ENCODE peak calls at places on chromosomes 3 and 15, in ten cellular contexts. One of them, this sample, is unnamed.

GRCh38 chr15:75578206-75578947 is 738 bp downstream of the PTPN9 start:
- DNase-seq in colonic mucosa: peak; percentile 50
- DNase-seq in ovary: peak; percentile 50
- DNase-seq in osteoblast: peak; percentile 83
- DNase-seq in left ventricle myocardium inferior: peak; percentile 27
- DNase-seq in neuronal stem cell: peak; percentile 27
- DNase-seq in CD8-positive, alpha-beta memory T cell: peak; percentile 47
- DNase-seq in IMR-90: no peak
- DNase-seq in tibial artery: peak; percentile 66
- DNase-seq in mucosa of descending colon: peak; percentile 48
- DNase-seq in this sample: peak; percentile 52

GRCh38 chr15:40554164-40554530 is 10.7 kb downstream of the CCDC32 start:
- DNase-seq in tibial artery: no peak
- DNase-seq in osteoblast: no peak
- DNase-seq in colonic mucosa: no peak
- DNase-seq in IMR-90: no peak
- DNase-seq in neuronal stem cell: no peak
- DNase-seq in ovary: no peak
- DNase-seq in mucosa of descending colon: no peak
- DNase-seq in CD8-positive, alpha-beta memory T cell: no peak
- DNase-seq in left ventricle myocardium inferior: no peak
- DNase-seq in this sample: no peak

GRCh38 chr3:46861293-46861995 is 1.8 kb downstream of the MYL3 start:
- DNase-seq in osteoblast: peak; percentile 22
- DNase-seq in left ventricle myocardium inferior: peak; percentile 56
- DNase-seq in colonic mucosa: no peak
- DNase-seq in tibial artery: peak; percentile 58
- DNase-seq in IMR-90: no peak
- DNase-seq in neuronal stem cell: no peak
- DNase-seq in CD8-positive, alpha-beta memory T cell: peak; percentile 26
- DNase-seq in ovary: peak; percentile 15
- DNase-seq in mucosa of descending colon: no peak
- DNase-seq in this sample: no peak

GRCh38 chr3:158731938-158732855 is at the start of gene RARRES1:
- DNase-seq in osteoblast: peak; percentile 93
- DNase-seq in left ventricle myocardium inferior: peak; percentile 77
- DNase-seq in mucosa of descending colon: peak; percentile 78
- DNase-seq in IMR-90: peak; percentile 62
- DNase-seq in ovary: peak; percentile 74
- DNase-seq in neuronal stem cell: peak; percentile 42
- DNase-seq in CD8-positive, alpha-beta memory T cell: peak; percentile 50
- DNase-seq in tibial artery: peak; percentile 83
- DNase-seq in colonic mucosa: peak; percentile 71
- DNase-seq in this sample: peak; percentile 17

GRCh38 chr15:77825546-77825945 is 192.8 kb upstream of the LINGO1 start:
- DNase-seq in left ventricle myocardium inferior: no peak
- DNase-seq in ovary: no peak
- DNase-seq in colonic mucosa: no peak
- DNase-seq in CD8-positive, alpha-beta memory T cell: peak; percentile 36
- DNase-seq in mucosa of descending colon: no peak
- DNase-seq in neuronal stem cell: no peak
- DNase-seq in osteoblast: peak; percentile 65
- DNase-seq in IMR-90: no peak
- DNase-seq in tibial artery: no peak
- DNase-seq in this sample: no peak

GRCh38 chr3:134351421-134351820 is 22.8 kb downstream of the AMOTL2 start:
- DNase-seq in CD8-positive, alpha-beta memory T cell: no peak
- DNase-seq in neuronal stem cell: no peak
- DNase-seq in mucosa of descending colon: no peak
- DNase-seq in osteoblast: no peak
- DNase-seq in left ventricle myocardium inferior: peak; percentile 47
- DNase-seq in colonic mucosa: no peak
- DNase-seq in IMR-90: no peak
- DNase-seq in ovary: no peak
- DNase-seq in tibial artery: no peak
- DNase-seq in this sample: no peak

GRCh38 chr3:105868450-105868744 is 415 bp downstream of the CBLB start:
- DNase-seq in neuronal stem cell: peak; percentile 59
- DNase-seq in colonic mucosa: peak; percentile 59
- DNase-seq in left ventricle myocardium inferior: peak; percentile 65
- DNase-seq in IMR-90: peak; percentile 52
- DNase-seq in mucosa of descending colon: peak; percentile 55
- DNase-seq in osteoblast: peak; percentile 83
- DNase-seq in CD8-positive, alpha-beta memory T cell: no peak
- DNase-seq in tibial artery: peak; percentile 81
- DNase-seq in ovary: no peak
- DNase-seq in this sample: peak; percentile 16

GRCh38 chr3:84959470-84960380 is 936 bp downstream of the CADM2 start:
- DNase-seq in IMR-90: no peak
- DNase-seq in colonic mucosa: no peak
- DNase-seq in tibial artery: no peak
- DNase-seq in osteoblast: no peak
- DNase-seq in mucosa of descending colon: no peak
- DNase-seq in CD8-positive, alpha-beta memory T cell: no peak
- DNase-seq in ovary: peak; percentile 11
- DNase-seq in left ventricle myocardium inferior: no peak
- DNase-seq in neuronal stem cell: peak; percentile 44
- DNase-seq in this sample: no peak

GRCh38 chr3:28334552-28334951 is 14.0 kb upstream of the ZCWPW2 start:
- DNase-seq in ovary: no peak
- DNase-seq in tibial artery: no peak
- DNase-seq in mucosa of descending colon: no peak
- DNase-seq in osteoblast: no peak
- DNase-seq in colonic mucosa: no peak
- DNase-seq in IMR-90: peak; percentile 4
- DNase-seq in left ventricle myocardium inferior: no peak
- DNase-seq in neuronal stem cell: no peak
- DNase-seq in CD8-positive, alpha-beta memory T cell: no peak
- DNase-seq in this sample: no peak

GRCh38 chr15:51775967-51776816 is 24.8 kb downstream of the TMOD2 start:
- DNase-seq in mucosa of descending colon: peak; percentile 66
- DNase-seq in tibial artery: no peak
- DNase-seq in CD8-positive, alpha-beta memory T cell: peak; percentile 57
- DNase-seq in neuronal stem cell: peak; percentile 42
- DNase-seq in IMR-90: peak; percentile 55
- DNase-seq in left ventricle myocardium inferior: no peak
- DNase-seq in osteoblast: peak; percentile 43
- DNase-seq in colonic mucosa: peak; percentile 65
- DNase-seq in ovary: peak; percentile 41
- DNase-seq in this sample: peak; percentile 67

GRCh38 chr15:94509259-94509658 is 277.9 kb downstream of the MCTP2 start:
- DNase-seq in left ventricle myocardium inferior: no peak
- DNase-seq in ovary: no peak
- DNase-seq in osteoblast: no peak
- DNase-seq in IMR-90: no peak
- DNase-seq in mucosa of descending colon: no peak
- DNase-seq in tibial artery: no peak
- DNase-seq in colonic mucosa: no peak
- DNase-seq in neuronal stem cell: no peak
- DNase-seq in CD8-positive, alpha-beta memory T cell: no peak
- DNase-seq in this sample: no peak

GRCh38 chr15:78620021-78620838 is 566 bp downstream of the CHRNA3 start:
- DNase-seq in ovary: peak; percentile 8
- DNase-seq in neuronal stem cell: peak; percentile 48
- DNase-seq in osteoblast: peak; percentile 91
- DNase-seq in tibial artery: peak; percentile 59
- DNase-seq in colonic mucosa: no peak
- DNase-seq in left ventricle myocardium inferior: no peak
- DNase-seq in mucosa of descending colon: no peak
- DNase-seq in IMR-90: no peak
- DNase-seq in CD8-positive, alpha-beta memory T cell: no peak
- DNase-seq in this sample: no peak

GRCh38 chr3:98577178-98577895 is 16.1 kb downstream of the CPOX start:
- DNase-seq in neuronal stem cell: no peak
- DNase-seq in mucosa of descending colon: no peak
- DNase-seq in osteoblast: no peak
- DNase-seq in CD8-positive, alpha-beta memory T cell: no peak
- DNase-seq in tibial artery: no peak
- DNase-seq in left ventricle myocardium inferior: no peak
- DNase-seq in IMR-90: peak; percentile 67
- DNase-seq in colonic mucosa: no peak
- DNase-seq in ovary: no peak
- DNase-seq in this sample: no peak

GRCh38 chr3:83321891-83322290 is 1560.4 kb upstream of the GBE1 start:
- DNase-seq in left ventricle myocardium inferior: no peak
- DNase-seq in neuronal stem cell: no peak
- DNase-seq in mucosa of descending colon: no peak
- DNase-seq in ovary: no peak
- DNase-seq in CD8-positive, alpha-beta memory T cell: no peak
- DNase-seq in IMR-90: no peak
- DNase-seq in colonic mucosa: no peak
- DNase-seq in tibial artery: no peak
- DNase-seq in osteoblast: no peak
- DNase-seq in this sample: no peak

GRCh38 chr15:55241895-55242294 is 45.2 kb upstream of the RSL24D1 start:
- DNase-seq in mucosa of descending colon: no peak
- DNase-seq in CD8-positive, alpha-beta memory T cell: no peak
- DNase-seq in ovary: no peak
- DNase-seq in osteoblast: no peak
- DNase-seq in tibial artery: no peak
- DNase-seq in neuronal stem cell: no peak
- DNase-seq in IMR-90: peak; percentile 71
- DNase-seq in left ventricle myocardium inferior: no peak
- DNase-seq in colonic mucosa: no peak
- DNase-seq in this sample: no peak

GRCh38 chr3:48122504-48122903 is 65.7 kb downstream of the CDC25A start:
- DNase-seq in tibial artery: no peak
- DNase-seq in left ventricle myocardium inferior: no peak
- DNase-seq in neuronal stem cell: no peak
- DNase-seq in mucosa of descending colon: no peak
- DNase-seq in ovary: no peak
- DNase-seq in osteoblast: no peak
- DNase-seq in CD8-positive, alpha-beta memory T cell: no peak
- DNase-seq in colonic mucosa: no peak
- DNase-seq in IMR-90: no peak
- DNase-seq in this sample: no peak

GRCh38 chr3:149384911-149385321 is 7.5 kb upstream of the TM4SF1 start:
- DNase-seq in osteoblast: peak; percentile 95
- DNase-seq in left ventricle myocardium inferior: no peak
- DNase-seq in IMR-90: peak; percentile 91
- DNase-seq in tibial artery: no peak
- DNase-seq in neuronal stem cell: no peak
- DNase-seq in ovary: no peak
- DNase-seq in colonic mucosa: no peak
- DNase-seq in CD8-positive, alpha-beta memory T cell: no peak
- DNase-seq in mucosa of descending colon: no peak
- DNase-seq in this sample: no peak

GRCh38 chr3:44960387-44961026 is 15.5 kb downstream of the ZDHHC3 start:
- DNase-seq in IMR-90: peak; percentile 50
- DNase-seq in CD8-positive, alpha-beta memory T cell: no peak
- DNase-seq in left ventricle myocardium inferior: no peak
- DNase-seq in colonic mucosa: no peak
- DNase-seq in tibial artery: no peak
- DNase-seq in osteoblast: no peak
- DNase-seq in ovary: no peak
- DNase-seq in mucosa of descending colon: no peak
- DNase-seq in neuronal stem cell: no peak
- DNase-seq in this sample: no peak

DNA sequence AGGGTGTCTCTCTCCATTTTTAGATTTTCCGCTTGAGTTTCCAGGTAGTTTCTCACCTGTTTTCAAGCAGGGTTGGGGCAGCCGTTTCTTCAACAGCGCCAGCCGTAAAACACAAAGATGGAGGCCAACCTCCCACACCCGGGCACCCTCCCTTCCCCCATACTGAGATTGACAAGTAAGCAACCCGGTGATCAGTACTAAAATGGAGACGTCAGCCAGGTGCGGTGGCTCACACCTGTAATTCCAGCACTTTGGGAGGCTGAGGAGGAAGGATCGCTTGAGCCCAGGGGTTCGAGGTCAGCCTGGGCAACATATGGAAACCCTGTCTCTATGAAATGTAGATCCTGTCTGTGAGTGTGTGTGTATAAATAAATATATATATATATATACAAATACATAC is 903 bp upstream of the ZSCAN2 start:
- DNase-seq in mucosa of descending colon: no peak
- DNase-seq in neuronal stem cell: no peak
- DNase-seq in CD8-positive, alpha-beta memory T cell: no peak
- DNase-seq in left ventricle myocardium inferior: no peak
- DNase-seq in tibial artery: no peak
- DNase-seq in ovary: peak; percentile 39
- DNase-seq in IMR-90: no peak
- DNase-seq in osteoblast: no peak
- DNase-seq in colonic mucosa: no peak
- DNase-seq in this sample: no peak
- H3K4me1 ChIP-seq in mucosa of descending colon: peaks cover 9% of the 10 kb centered on the region
- H3K4me1 ChIP-seq in neuronal stem cell: peaks cover 4% of the 10 kb centered on the region
- H3K4me1 ChIP-seq in CD8-positive, alpha-beta memory T cell: peaks cover 29% of the 10 kb centered on the region
- H3K4me1 ChIP-seq in left ventricle myocardium inferior: peaks cover 22% of the 10 kb centered on the region
- H3K4me1 ChIP-seq in tibial artery: no peaks in the 10 kb centered on the region
- H3K4me1 ChIP-seq in ovary: peaks cover 5% of the 10 kb centered on the region
- H3K4me1 ChIP-seq in IMR-90: peaks cover 1% of the 10 kb centered on the region
- H3K4me1 ChIP-seq in osteoblast: peaks cover 7% of the 10 kb centered on the region
- H3K4me1 ChIP-seq in colonic mucosa: peaks cover 3% of the 10 kb centered on the region
- H3K4me1 ChIP-seq in this sample: peaks cover 33% of the 10 kb centered on the region

GRCh38 chr3:126464997-126465396 is 10.7 kb downstream of the ZXDC start:
- DNase-seq in left ventricle myocardium inferior: no peak
- DNase-seq in CD8-positive, alpha-beta memory T cell: no peak
- DNase-seq in colonic mucosa: no peak
- DNase-seq in tibial artery: no peak
- DNase-seq in osteoblast: peak; percentile 69
- DNase-seq in mucosa of descending colon: no peak
- DNase-seq in ovary: peak; percentile 5
- DNase-seq in neuronal stem cell: no peak
- DNase-seq in IMR-90: no peak
- DNase-seq in this sample: no peak
- H3K36me3 ChIP-seq in left ventricle myocardium inferior: peaks cover 100% of the 10 kb centered on the region
- H3K36me3 ChIP-seq in CD8-positive, alpha-beta memory T cell: peaks cover 76% of the 10 kb centered on the region
- H3K36me3 ChIP-seq in colonic mucosa: peaks cover 48% of the 10 kb centered on the region
- H3K36me3 ChIP-seq in tibial artery: peaks cover 87% of the 10 kb centered on the region
- H3K36me3 ChIP-seq in osteoblast: peaks cover 86% of the 10 kb centered on the region
- H3K36me3 ChIP-seq in mucosa of descending colon: peaks cover 24% of the 10 kb centered on the region
- H3K36me3 ChIP-seq in ovary: no peaks in the 10 kb centered on the region
- H3K36me3 ChIP-seq in neuronal stem cell: peaks cover 75% of the 10 kb centered on the region
- H3K36me3 ChIP-seq in IMR-90: peaks cover 84% of the 10 kb centered on the region
- H3K36me3 ChIP-seq in this sample: peaks cover 79% of the 10 kb centered on the region

GRCh38 chr15:47119349-47119748 is 598.0 kb upstream of the SEMA6D start:
- DNase-seq in osteoblast: no peak
- DNase-seq in tibial artery: no peak
- DNase-seq in CD8-positive, alpha-beta memory T cell: no peak
- DNase-seq in left ventricle myocardium inferior: no peak
- DNase-seq in mucosa of descending colon: no peak
- DNase-seq in ovary: no peak
- DNase-seq in neuronal stem cell: no peak
- DNase-seq in IMR-90: no peak
- DNase-seq in colonic mucosa: no peak
- DNase-seq in this sample: no peak

GRCh38 chr15:47116698-47117097 is 600.6 kb upstream of the SEMA6D start:
- DNase-seq in osteoblast: no peak
- DNase-seq in tibial artery: no peak
- DNase-seq in CD8-positive, alpha-beta memory T cell: no peak
- DNase-seq in mucosa of descending colon: no peak
- DNase-seq in left ventricle myocardium inferior: no peak
- DNase-seq in neuronal stem cell: no peak
- DNase-seq in ovary: no peak
- DNase-seq in IMR-90: no peak
- DNase-seq in colonic mucosa: no peak
- DNase-seq in this sample: no peak
- H3K9me3 ChIP-seq in osteoblast: no peaks in the 10 kb centered on the region
- H3K9me3 ChIP-seq in tibial artery: no peaks in the 10 kb centered on the region
- H3K9me3 ChIP-seq in CD8-positive, alpha-beta memory T cell: no peaks in the 10 kb centered on the region
- H3K9me3 ChIP-seq in mucosa of descending colon: no peaks in the 10 kb centered on the region
- H3K9me3 ChIP-seq in left ventricle myocardium inferior: peaks cover 14% of the 10 kb centered on the region
- H3K9me3 ChIP-seq in neuronal stem cell: no peaks in the 10 kb centered on the region
- H3K9me3 ChIP-seq in ovary: no peaks in the 10 kb centered on the region
- H3K9me3 ChIP-seq in IMR-90: no peaks in the 10 kb centered on the region
- H3K9me3 ChIP-seq in colonic mucosa: no peaks in the 10 kb centered on the region
- H3K9me3 ChIP-seq in this sample: no peaks in the 10 kb centered on the region

GRCh38 chr3:118772036-118773030 is 262.3 kb downstream of the IGSF11 start:
- DNase-seq in neuronal stem cell: no peak
- DNase-seq in tibial artery: no peak
- DNase-seq in osteoblast: no peak
- DNase-seq in CD8-positive, alpha-beta memory T cell: no peak
- DNase-seq in colonic mucosa: no peak
- DNase-seq in ovary: no peak
- DNase-seq in left ventricle myocardium inferior: no peak
- DNase-seq in IMR-90: no peak
- DNase-seq in mucosa of descending colon: no peak
- DNase-seq in this sample: no peak
- H3K4me1 ChIP-seq in neuronal stem cell: peaks cover 4% of the 10 kb centered on the region
- H3K4me1 ChIP-seq in tibial artery: no peaks in the 10 kb centered on the region
- H3K4me1 ChIP-seq in osteoblast: no peaks in the 10 kb centered on the region
- H3K4me1 ChIP-seq in CD8-positive, alpha-beta memory T cell: no peaks in the 10 kb centered on the region
- H3K4me1 ChIP-seq in colonic mucosa: no peaks in the 10 kb centered on the region
- H3K4me1 ChIP-seq in ovary: no peaks in the 10 kb centered on the region
- H3K4me1 ChIP-seq in left ventricle myocardium inferior: no peaks in the 10 kb centered on the region
- H3K4me1 ChIP-seq in IMR-90: no peaks in the 10 kb centered on the region
- H3K4me1 ChIP-seq in mucosa of descending colon: no peaks in the 10 kb centered on the region
- H3K4me1 ChIP-seq in this sample: no peaks in the 10 kb centered on the region